ENCODE peak calls at places on chromosomes 13 and 19, in ten cellular contexts. H is bronchial epithelial cell; T is CD4-positive, alpha-beta T cell; Z is body of pancreas; G is pancreas; W is cardiac muscle cell; J is choroid plexus epithelial cell; Q is fibroblast of pulmonary artery; B is AG09309; K is ovary. I is an unnamed sample.

GRCh38 chr13:78192721-78193120 is 274.1 kb upstream of the EDNRB start:
- DNase-seq in B (no peak), K (no peak), H (peak; percentile 8), G (no peak), Z (no peak), J (peak; percentile 3), W (no peak), T (no peak), Q (peak; percentile 10), I (no peak)

GRCh38 chr19:39727070-39727800 is 10.6 kb downstream of the CLC start:
- DNase-seq in B (no peak), Z (no peak), T (no peak), W (no peak), G (no peak), J (no peak), Q (no peak), H (no peak), K (no peak), I (no peak)

GRCh38 chr19:3094638-3095374 is 644 bp downstream of the GNA11 start:
- DNase-seq in B (no peak), K (peak; percentile 60), Z (peak; percentile 39), H (no peak), J (peak; percentile 39), G (no peak), W (peak; percentile 49), Q (peak; percentile 17), T (no peak), I (peak; percentile 57)

GRCh38 chr19:15253076-15253475 is 20.8 kb upstream of the EPHX3 start:
- DNase-seq in Q (no peak), Z (no peak), B (no peak), J (no peak), W (no peak), H (no peak), T (no peak), G (no peak), K (no peak), I (no peak)

GRCh38 chr19:14979136-14979497 is 547 bp downstream of the SLC1A6 start:
- DNase-seq in W (peak; percentile 26), G (no peak), T (no peak), H (no peak), Q (no peak), B (no peak), J (no peak), K (no peak), Z (no peak), I (no peak)

GRCh38 chr13:93558637-93559036 is 332.0 kb downstream of the GPC6 start:
- DNase-seq in K (no peak), G (no peak), Q (no peak), H (no peak), W (no peak), T (no peak), B (no peak), J (no peak), Z (no peak), I (no peak)

GRCh38 chr13:101144808-101145419 is 271.4 kb downstream of the NALCN start:
- DNase-seq in Z (no peak), T (no peak), J (peak; percentile 78), Q (peak; percentile 80), G (no peak), K (no peak), B (no peak), W (peak; percentile 77), H (peak; percentile 58), I (no peak)

GRCh38 chr13:60226507-60226906 is 62.8 kb upstream of the DIAPH3 start:
- DNase-seq in T (no peak), B (no peak), W (peak; percentile 60), K (no peak), J (peak; percentile 68), G (no peak), Z (peak; percentile 15), H (peak; percentile 7), Q (peak; percentile 48), I (no peak)

GRCh38 chr19:5292453-5292842 is 48.2 kb downstream of the PTPRS start:
- DNase-seq in B (no peak), J (no peak), T (no peak), H (no peak), W (no peak), K (no peak), Q (no peak), Z (peak; percentile 68), G (peak; percentile 82), I (no peak)

GRCh38 chr13:21670883-21671792 is at the start of gene FGF9:
- DNase-seq in B (peak; percentile 14), W (peak; percentile 92), Q (peak; percentile 79), T (peak; percentile 72), Z (peak; percentile 80), J (peak; percentile 81), K (peak; percentile 74), G (peak; percentile 91), H (peak; percentile 68), I (peak; percentile 82)

GRCh38 chr13:70098669-70099068 is 9.0 kb upstream of the ATXN8OS start:
- DNase-seq in W (peak; percentile 14), K (no peak), G (no peak), H (peak; percentile 48), T (no peak), B (no peak), Q (peak; percentile 3), Z (no peak), J (peak; percentile 31), I (no peak)
- TF ChIP-seq CTCF in W (no peak), K (no peak), G (no peak), H (peak; percentile 23), T (no peak), B (no peak), Q (peak; percentile 15), Z (peak; percentile 47), J (peak; percentile 47), I (peak; percentile 66)

GRCh38 chr13:89695343-89696257 is 1651.9 kb upstream of the MIR17HG start:
- DNase-seq in B (no peak), G (no peak), Z (peak; percentile 31), Q (peak; percentile 70), T (no peak), H (peak; percentile 52), J (peak; percentile 69), K (no peak), W (peak; percentile 68), I (no peak)
- TF ChIP-seq CTCF in B (peak; percentile 9), G (peak; percentile 42), Z (peak; percentile 78), Q (peak; percentile 86), T (no peak), H (peak; percentile 76), J (peak; percentile 90), K (no peak), W (peak; percentile 71), I (peak; percentile 69)

GRCh38 chr19:17831419-17831888 is 10.1 kb upstream of the INSL3 start:
- DNase-seq in T (no peak), B (no peak), Z (no peak), Q (no peak), K (peak; percentile 75), G (peak; percentile 64), J (no peak), H (no peak), W (no peak), I (no peak)

GRCh38 chr19:17834350-17835181 is 13.2 kb downstream of the JAK3 start:
- DNase-seq in G (no peak), B (no peak), T (no peak), J (no peak), W (no peak), K (no peak), H (no peak), Q (no peak), Z (no peak), I (no peak)

GRCh38 chr19:17830567-17831418 is 9.5 kb upstream of the INSL3 start:
- DNase-seq in W (peak; percentile 86), K (peak; percentile 98), G (peak; percentile 89), H (peak; percentile 74), J (peak; percentile 84), Z (peak; percentile 68), Q (peak; percentile 76), T (peak; percentile 48), B (no peak), I (peak; percentile 80)

GRCh38 chr19:17829855-17830566 is 8.7 kb upstream of the INSL3 start:
- DNase-seq in Q (peak; percentile 29), K (peak; percentile 93), G (peak; percentile 59), J (peak; percentile 33), Z (peak; percentile 40), B (no peak), H (peak; percentile 59), W (peak; percentile 69), T (no peak), I (peak; percentile 56)

DNA sequence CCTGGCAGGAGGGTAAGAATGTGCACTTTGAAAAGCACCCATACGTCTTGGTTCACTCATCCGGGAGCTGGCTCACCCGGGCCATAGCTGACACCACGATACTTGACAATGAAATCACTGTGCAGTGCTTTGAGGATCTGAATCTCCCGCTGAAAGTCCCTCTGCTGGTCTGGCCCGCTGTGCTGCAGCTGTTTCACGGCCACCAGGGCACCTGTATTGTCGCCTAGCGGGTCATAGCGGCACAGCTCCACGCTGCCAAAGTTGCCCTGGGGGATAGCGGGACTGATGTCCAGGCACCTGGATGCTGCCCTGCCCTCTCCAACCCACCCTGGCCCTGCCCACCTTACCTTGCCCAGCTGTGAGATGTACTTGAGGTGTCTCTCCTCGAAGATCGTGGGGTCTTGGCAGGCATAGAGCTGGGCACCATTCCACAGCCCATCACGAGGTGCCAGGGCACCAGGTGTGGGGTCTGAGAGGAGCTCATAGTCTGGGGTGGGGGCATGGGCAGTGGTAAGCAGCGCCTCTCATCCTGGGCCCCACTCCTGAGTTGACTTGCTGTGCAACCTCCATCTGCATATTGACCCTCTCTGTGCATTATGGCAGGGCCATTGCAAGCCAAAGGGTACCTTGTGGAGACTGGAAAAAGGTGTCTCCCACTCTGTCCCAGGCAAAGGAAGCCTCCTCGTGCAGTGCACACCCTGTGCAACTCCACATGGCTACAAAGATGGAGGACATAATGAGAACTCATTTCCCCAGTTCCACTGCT is 11.3 kb upstream of the INSL3 start:
- DNase-seq in G (no peak), Z (no peak), K (no peak), H (no peak), B (no peak), J (no peak), Q (no peak), W (no peak), T (no peak), I (no peak)
- TF ChIP-seq CTCF in G (no peak), Z (no peak), K (no peak), H (no peak), B (no peak), J (no peak), Q (no peak), W (no peak), T (no peak), I (no peak)

GRCh38 chr19:18559685-18560084 is 2.0 kb downstream of the KXD1 start:
- DNase-seq in G (no peak), Z (no peak), B (no peak), J (no peak), T (no peak), K (no peak), W (no peak), Q (no peak), H (no peak), I (no peak)
- TF ChIP-seq CTCF in G (no peak), Z (no peak), B (no peak), J (no peak), T (no peak), K (no peak), W (no peak), Q (no peak), H (no peak), I (no peak)

I was measured in mesothelial cell of epicardium.